ENCODE peak calls at places on chromosomes 2 and 18, in nine cellular contexts. Y is Peyer's patch, A is heart left ventricle, Q is transverse colon, F is uterus, C is GM12891, I is A549, V is adrenal gland, W is body of pancreas. N is an unnamed sample.

GRCh38 chr2:109379507-109379906 is 234.3 kb downstream of the SEPTIN10 start:
- DNase-seq in W (no peak), Q (no peak), C (no peak), V (no peak), A (no peak), Y (peak), F (peak), I (no peak), N (no peak)

GRCh38 chr2:26597197-26597596 is 44.0 kb downstream of the CIB4 start:
- DNase-seq in V (no peak), C (no peak), Q (no peak), A (no peak), F (no peak), Y (no peak), I (no peak), W (no peak), N (no peak)

GRCh38 chr2:174247474-174248186 is 702 bp downstream of the OLA1 start:
- DNase-seq in I (no peak), Q (no peak), Y (peak), A (no peak), F (no peak), V (no peak), W (peak), C (peak), N (peak)

GRCh38 chr2:70896765-70897202 is 38.9 kb upstream of the ATP6V1B1 start:
- DNase-seq in A (no peak), V (no peak), Q (no peak), C (no peak), Y (no peak), I (no peak), F (no peak), W (no peak), N (no peak)

GRCh38 chr2:2892892-2893291 is 484.7 kb downstream of the EIPR1 start:
- DNase-seq in V (no peak), Q (no peak), C (no peak), F (no peak), W (no peak), I (no peak), A (no peak), Y (no peak), N (no peak)

GRCh38 chr2:1591461-1591770 is 152.9 kb downstream of the PXDN start:
- DNase-seq in I (no peak), F (no peak), W (no peak), C (no peak), Q (no peak), V (no peak), Y (no peak), A (peak), N (no peak)

GRCh38 chr2:238864207-238865014 is 16.5 kb downstream of the TWIST2 start:
- DNase-seq in F (peak), Y (peak), I (peak), C (no peak), W (peak), A (peak), V (peak), Q (peak), N (no peak)

GRCh38 chr2:105143467-105144127 is 97.9 kb upstream of the GPR45 start:
- DNase-seq in C (peak), Q (no peak), A (no peak), Y (no peak), W (no peak), I (no peak), V (no peak), F (peak), N (no peak)

GRCh38 chr2:68907232-68907922 is 36.2 kb upstream of the BMP10 start:
- DNase-seq in C (no peak), I (no peak), Q (no peak), F (no peak), W (no peak), Y (no peak), V (no peak), A (no peak), N (no peak)

GRCh38 chr18:56637897-56638231 is 528 bp downstream of the TXNL1 start:
- DNase-seq in C (no peak), Y (no peak), I (no peak), A (no peak), Q (peak), W (peak), V (peak), F (no peak), N (peak)

GRCh38 chr18:36496022-36496421 is 198.5 kb downstream of the FHOD3 start:
- DNase-seq in C (no peak), I (no peak), V (no peak), Y (no peak), Q (no peak), W (no peak), A (no peak), F (no peak), N (no peak)

GRCh38 chr2:216678098-216678465 is 17.3 kb downstream of the IGFBP5 start:
- DNase-seq in I (no peak), A (peak), F (no peak), Y (no peak), W (no peak), V (no peak), C (no peak), Q (no peak), N (no peak)

GRCh38 chr18:48611785-48612480 is 73.1 kb downstream of the CTIF start:
- DNase-seq in C (no peak), V (no peak), F (no peak), W (no peak), I (no peak), Y (no peak), Q (no peak), A (no peak), N (no peak)

GRCh38 chr2:31523871-31524492 is 56.8 kb downstream of the SRD5A2 start:
- DNase-seq in V (peak), I (peak), A (no peak), C (peak), Q (peak), W (peak), F (no peak), Y (peak), N (peak)

GRCh38 chr18:64017870-64018269 is 48.0 kb downstream of the SERPINB8 start:
- DNase-seq in C (no peak), V (no peak), I (peak), A (no peak), Y (no peak), Q (no peak), F (no peak), W (no peak), N (peak)

GRCh38 chr18:48374423-48375149 is 34.6 kb downstream of the ZBTB7C start:
- DNase-seq in C (no peak), V (peak), F (no peak), A (no peak), I (no peak), Q (no peak), W (no peak), Y (no peak), N (no peak)

GRCh38 chr2:8551622-8552074 is 130.2 kb upstream of the ID2 start:
- DNase-seq in W (no peak), I (no peak), C (peak), Q (peak), Y (peak), F (no peak), A (no peak), V (peak), N (no peak)

GRCh38 chr2:129793326-129793955 is 186.0 kb upstream of the RAB6C start:
- DNase-seq in V (no peak), I (no peak), C (no peak), W (no peak), A (no peak), Y (no peak), F (no peak), Q (no peak), N (no peak)

GRCh38 chr2:129796216-129796615 is 183.2 kb upstream of the RAB6C start:
- DNase-seq in A (no peak), F (no peak), V (no peak), W (no peak), I (no peak), C (no peak), Q (no peak), Y (no peak), N (no peak)

GRCh38 chr2:129794517-129794916 is 184.9 kb upstream of the RAB6C start:
- DNase-seq in W (no peak), A (no peak), I (no peak), Y (no peak), Q (no peak), C (no peak), V (no peak), F (no peak), N (no peak)

GRCh38 chr2:129791651-129792050 is 187.8 kb upstream of the RAB6C start:
- DNase-seq in W (no peak), Y (no peak), I (no peak), V (no peak), A (no peak), F (no peak), Q (no peak), C (no peak), N (no peak)

DNA sequence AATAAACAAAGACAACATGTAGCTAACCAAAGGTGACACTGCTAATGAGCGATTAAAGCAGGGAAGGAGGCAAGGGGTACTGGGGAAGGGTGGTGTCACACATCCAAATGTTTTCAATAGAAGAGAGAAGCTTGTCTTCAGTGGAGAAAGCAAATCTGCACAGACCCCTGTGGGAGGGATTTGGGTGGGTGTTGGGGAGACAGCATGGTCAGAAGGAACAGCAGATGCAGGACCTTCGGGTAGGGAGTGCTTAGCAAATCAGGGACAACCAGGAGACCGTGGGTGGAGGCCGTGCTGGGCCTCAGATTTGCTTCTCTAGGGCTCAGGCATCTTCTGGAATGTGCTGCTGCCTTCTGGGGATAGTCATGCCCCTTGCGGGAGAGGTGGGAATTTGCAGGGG is 185.3 kb upstream of the RAB6C start:
- DNase-seq in Y (no peak), W (no peak), Q (no peak), A (no peak), C (no peak), I (no peak), F (no peak), V (no peak), N (no peak)
- TF ChIP-seq POLR2A in Y (no peak), W (no peak), Q (no peak), A (no peak), C (no peak), I (no peak), F (no peak), V (no peak), N (no peak)

GRCh38 chr2:39119732-39120520 is 925 bp downstream of the SOS1 start:
- DNase-seq in Y (peak), I (peak), W (peak), V (peak), A (peak), Q (peak), C (peak), F (peak), N (peak)
- TF ChIP-seq POLR2A in Y (no peak), I (peak), W (peak), V (no peak), A (peak), Q (peak), C (no peak), F (peak), N (peak)

DNA sequence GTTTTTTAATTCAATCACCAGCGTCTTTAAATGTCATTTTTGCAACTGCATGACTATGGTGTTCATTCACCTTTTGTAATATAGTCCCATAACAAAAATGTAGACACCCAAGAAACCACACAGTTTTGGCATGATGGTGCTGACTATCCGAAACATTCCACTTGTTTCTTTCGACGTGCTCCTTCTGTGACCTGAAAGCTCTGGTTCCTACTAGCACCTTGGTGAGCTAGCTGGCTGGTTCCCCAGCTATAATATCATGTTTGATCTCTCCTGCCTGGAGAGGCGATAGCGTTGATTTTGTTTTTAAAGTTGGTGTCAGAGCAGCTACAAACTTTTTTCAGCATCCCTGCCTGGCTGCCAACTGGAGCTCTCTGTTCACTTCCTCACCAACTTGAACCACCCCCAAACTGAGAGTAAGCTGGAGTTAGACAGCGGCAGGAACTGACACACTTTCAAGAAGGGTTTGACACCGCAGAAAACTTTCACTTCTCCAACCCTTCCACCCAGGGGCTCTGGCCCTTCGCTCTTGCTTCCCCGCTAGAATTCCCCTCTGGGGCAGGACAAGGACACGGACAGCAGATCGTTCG is 1.1 kb downstream of the ATAD2B start:
- DNase-seq in F (peak), Q (peak), I (peak), A (peak), V (peak), C (peak), Y (peak), W (peak), N (peak)
- TF ChIP-seq POLR2A in F (peak), Q (peak), I (no peak), A (peak), V (no peak), C (peak), Y (peak), W (peak), N (peak)

GRCh38 chr2:241110089-241110606 is 8.1 kb upstream of the MTERF4 start:
- DNase-seq in Y (no peak), Q (no peak), C (no peak), I (no peak), V (no peak), F (no peak), W (no peak), A (no peak), N (no peak)

GRCh38 chr2:241112592-241112991 is 10.5 kb upstream of the MTERF4 start:
- DNase-seq in Y (peak), W (no peak), Q (no peak), I (no peak), A (no peak), C (no peak), V (no peak), F (no peak), N (no peak)

GRCh38 chr2:241110607-241111442 is 8.7 kb upstream of the MTERF4 start:
- DNase-seq in V (no peak), I (no peak), Y (peak), Q (no peak), F (no peak), C (no peak), A (no peak), W (no peak), N (no peak)

GRCh38 chr2:241112046-241112445 is 10.0 kb upstream of the MTERF4 start:
- DNase-seq in A (no peak), V (no peak), Q (no peak), W (no peak), C (no peak), Y (peak), I (no peak), F (no peak), N (no peak)

GRCh38 chr2:241111443-241111810 is 9.3 kb upstream of the MTERF4 start:
- DNase-seq in V (no peak), W (no peak), I (no peak), A (no peak), Q (no peak), C (no peak), F (no peak), Y (peak), N (no peak)
- TF ChIP-seq POLR2A in V (no peak), W (no peak), I (no peak), A (no peak), Q (no peak), C (peak), F (no peak), Y (no peak), N (no peak)

DNA sequence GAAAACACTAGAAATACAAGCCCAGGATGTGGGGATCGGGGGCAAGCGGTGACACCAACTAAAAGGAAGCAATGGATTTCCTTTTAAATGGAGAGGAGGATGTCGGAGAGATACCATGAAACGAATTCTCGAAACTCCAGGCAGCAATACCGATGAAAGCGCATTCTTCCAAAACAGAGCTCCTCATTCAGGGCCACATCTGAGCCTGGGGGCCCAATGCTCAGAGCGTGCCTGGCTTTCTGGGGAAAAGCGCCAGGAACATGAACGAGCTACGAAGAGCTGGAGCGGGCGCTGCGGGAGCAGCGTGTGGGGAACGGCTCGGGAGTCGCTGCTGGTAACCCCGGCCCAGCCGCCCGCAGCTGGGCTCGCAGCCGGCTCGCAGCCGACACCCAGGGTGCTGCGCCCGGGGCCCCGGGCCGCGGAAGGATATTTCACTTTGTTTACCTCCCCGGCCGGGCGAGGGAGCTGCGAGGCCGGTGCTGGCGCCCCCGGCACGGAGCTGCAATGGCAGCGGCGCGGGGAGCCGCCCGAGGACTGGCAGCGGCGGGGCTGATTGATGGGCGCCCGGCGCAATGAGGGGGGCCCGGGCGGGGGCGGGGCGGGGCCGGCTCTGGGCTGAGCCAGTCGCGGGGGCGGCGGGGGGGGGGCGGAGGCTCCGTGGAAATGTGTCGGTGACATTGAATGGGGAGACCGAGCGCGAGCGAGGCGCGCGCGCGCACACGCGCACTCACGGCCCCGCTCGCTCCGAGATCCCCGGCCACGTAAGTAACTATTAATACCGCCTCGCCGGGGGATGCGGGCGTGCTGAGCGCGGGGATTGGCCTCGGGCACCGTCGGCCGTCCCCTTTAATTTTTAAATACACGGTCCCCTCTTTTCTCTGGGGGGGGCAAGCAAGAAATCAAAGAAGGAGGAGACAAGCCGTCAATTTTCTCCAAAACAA is at the start of gene TRIB2:
- DNase-seq in F (peak), A (peak), Y (peak), I (peak), Q (peak), W (peak), V (peak), C (peak), N (peak)
- TF ChIP-seq POLR2A in F (peak), A (peak), Y (peak), I (no peak), Q (peak), W (peak), V (no peak), C (no peak), N (peak)

GRCh38 chr18:49725809-49726514 is 87.4 kb downstream of the ACAA2 start:
- DNase-seq in I (peak), Y (peak), Q (peak), A (peak), F (peak), C (no peak), V (peak), W (peak), N (no peak)
- TF ChIP-seq POLR2A in I (no peak), Y (no peak), Q (no peak), A (no peak), F (no peak), C (no peak), V (no peak), W (no peak), N (no peak)

DNA sequence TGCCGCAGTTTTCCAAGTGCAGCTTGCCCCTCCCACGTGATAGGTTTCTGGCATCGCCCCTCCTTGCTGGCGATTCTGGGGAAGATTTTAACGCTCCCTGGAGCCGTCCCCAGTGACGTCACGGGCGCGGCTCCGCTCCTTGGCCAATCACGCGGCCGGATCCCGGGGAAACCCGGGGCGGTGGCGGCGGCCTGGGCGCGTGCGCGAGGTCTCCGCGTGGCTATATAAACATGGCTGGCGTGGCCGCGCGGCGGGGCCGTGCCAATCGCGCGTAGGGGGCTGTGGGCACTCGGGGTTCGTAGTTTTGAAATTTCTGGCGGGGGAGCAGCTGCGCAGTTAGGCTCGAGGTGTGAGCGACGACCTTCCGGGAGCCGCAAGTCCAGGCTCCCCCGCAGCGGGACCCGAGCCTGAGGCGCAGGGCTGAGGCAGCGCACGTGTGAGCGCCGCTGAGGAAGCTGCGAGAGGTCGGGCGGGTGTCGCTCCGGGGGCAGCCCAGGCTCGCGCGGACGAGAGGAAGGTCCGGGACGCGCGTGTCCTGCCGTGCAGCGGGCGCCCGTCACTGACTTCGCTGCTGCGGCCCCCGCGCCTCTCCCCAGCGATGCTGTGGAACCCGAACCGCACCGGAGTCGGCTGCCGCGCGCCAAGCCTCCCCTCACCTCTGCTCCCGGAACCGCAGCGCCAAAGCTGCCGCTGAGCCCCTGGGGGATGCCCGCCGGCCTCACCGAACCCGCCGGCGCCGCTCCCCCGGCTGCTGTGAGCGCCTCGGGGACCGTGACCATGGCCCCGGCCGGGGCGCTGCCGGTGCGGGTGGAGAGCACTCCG is at the start of gene TAF4B:
- DNase-seq in V (peak), W (peak), I (peak), C (peak), Q (peak), A (peak), Y (peak), F (peak), N (peak)
- TF ChIP-seq POLR2A in V (peak), W (peak), I (peak), C (peak), Q (peak), A (no peak), Y (peak), F (peak), N (peak)

DNA sequence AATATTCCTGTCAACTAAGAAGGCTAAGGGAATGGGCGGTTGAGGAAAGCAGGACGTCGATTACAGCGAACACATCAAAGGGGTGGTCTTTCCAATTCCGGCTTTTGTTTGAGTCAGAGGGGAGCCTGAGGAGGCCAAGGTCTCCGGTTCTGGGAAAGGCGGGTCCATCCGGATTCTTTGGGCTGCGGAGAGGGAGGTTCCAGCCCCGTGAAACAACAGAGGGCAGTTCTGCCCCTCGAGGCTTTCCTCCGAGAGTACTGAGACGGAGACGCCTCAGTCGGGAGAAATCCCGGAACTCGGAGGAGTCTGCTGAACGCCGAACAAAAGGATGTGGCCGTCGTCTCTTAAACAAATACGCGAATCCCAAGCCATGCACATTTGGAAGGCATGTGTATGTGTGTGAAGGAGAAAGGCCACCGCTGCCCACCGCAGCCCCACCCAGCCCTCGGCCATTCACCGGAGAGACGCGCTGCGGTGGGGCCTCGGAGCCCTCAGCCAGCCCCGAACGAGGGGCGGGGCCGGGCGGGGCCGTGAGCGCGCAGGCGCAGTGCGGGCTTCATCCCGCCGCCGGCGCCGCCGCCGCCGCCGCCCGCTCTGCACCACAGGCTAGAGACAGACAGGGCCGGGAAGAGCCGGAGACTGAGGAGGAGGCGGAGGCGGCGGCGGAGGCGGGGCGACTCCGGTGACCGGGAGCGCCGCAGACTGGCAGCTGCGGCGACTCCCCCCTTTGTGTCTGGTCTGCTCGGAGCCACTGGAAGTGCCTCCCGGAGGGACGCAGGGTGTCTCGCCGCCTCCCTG is at the start of gene BMPR2:
- DNase-seq in Y (peak), Q (peak), I (peak), V (peak), C (peak), W (peak), A (peak), F (peak), N (peak)
- TF ChIP-seq POLR2A in Y (peak), Q (peak), I (peak), V (peak), C (peak), W (peak), A (peak), F (peak), N (peak)